ENCODE peak calls at places on chromosomes 2 and 18, in four cellular contexts. S is thyroid gland, T is lower lobe of right lung, V is PC-3. O is an unnamed sample.
A peak's percentile ranks its signal among the peaks of the same experiment; 100 is the strongest.

GRCh38 chr18:8858888-8859511 is 153.6 kb downstream of the MTCL1 start:
- DNase-seq in V (peak; percentile 90), T (no peak), S (no peak), O (no peak)

GRCh38 chr2:109447251-109447661 is 166.5 kb downstream of the SEPTIN10 start:
- DNase-seq in S (no peak), T (no peak), V (no peak), O (peak; percentile 72)

GRCh38 chr18:58529714-58530354 is 99.1 kb downstream of the ALPK2 start:
- DNase-seq in V (peak; percentile 71), T (peak; percentile 66), S (peak; percentile 64), O (peak; percentile 85)

GRCh38 chr18:10892801-10893595 is 256.4 kb downstream of the PIEZO2 start:
- DNase-seq in T (no peak), S (no peak), V (peak; percentile 7), O (no peak)

GRCh38 chr2:233303252-233303651 is 4.4 kb upstream of the SAG start:
- DNase-seq in T (no peak), V (no peak), S (no peak), O (peak; percentile 37)

GRCh38 chr2:164388511-164388910 is 232.8 kb downstream of the GRB14 start:
- DNase-seq in T (no peak), V (peak; percentile 75), S (no peak), O (no peak)

GRCh38 chr2:2826209-2826551 is 495.1 kb upstream of the MYT1L start:
- DNase-seq in T (no peak), S (no peak), V (no peak), O (no peak)

GRCh38 chr2:13572466-13572865 is 855.7 kb downstream of the TRIB2 start:
- DNase-seq in V (peak; percentile 58), T (no peak), S (no peak), O (no peak)

GRCh38 chr2:197915548-197916265 is 111.3 kb downstream of the PLCL1 start:
- DNase-seq in V (no peak), S (no peak), T (no peak), O (no peak)

GRCh38 chr2:7924033-7924762 is 757.7 kb upstream of the ID2 start:
- DNase-seq in T (no peak), S (no peak), V (no peak), O (no peak)

GRCh38 chr2:28080911-28081310 is 190.4 kb downstream of the BABAM2 start:
- DNase-seq in T (no peak), S (no peak), V (peak; percentile 51), O (no peak)

GRCh38 chr2:127024769-127025356 is 82.1 kb downstream of the BIN1 start:
- DNase-seq in T (no peak), S (peak; percentile 55), V (no peak), O (peak; percentile 88)

GRCh38 chr2:113979172-113980128 is 89.6 kb downstream of the ACTR3 start:
- DNase-seq in T (no peak), V (no peak), S (no peak), O (peak; percentile 22)

GRCh38 chr2:86082768-86083167 is 22.9 kb downstream of the POLR1A start:
- DNase-seq in S (no peak), T (no peak), V (no peak), O (no peak)

GRCh38 chr2:171436307-171436706 is 2.3 kb downstream of the DCAF17 start:
- DNase-seq in T (no peak), V (peak; percentile 83), S (no peak), O (no peak)
- H3K4me3 ChIP-seq in T (no peak overlapping the region), V (no peak overlapping the region), S (no peak overlapping the region), O (no peak overlapping the region)

GRCh38 chr18:78790960-78791359 is 188.7 kb upstream of the SALL3 start:
- DNase-seq in V (no peak), T (no peak), S (no peak), O (no peak)

GRCh38 chr18:78792094-78792493 is 187.5 kb upstream of the SALL3 start:
- DNase-seq in V (no peak), S (no peak), T (no peak), O (no peak)

GRCh38 chr18:78793313-78793712 is 186.3 kb upstream of the SALL3 start:
- DNase-seq in V (no peak), T (no peak), S (no peak), O (no peak)

GRCh38 chr18:78794031-78794430 is 185.6 kb upstream of the SALL3 start:
- DNase-seq in V (no peak), S (no peak), T (no peak), O (no peak)

GRCh38 chr18:78792736-78793135 is 186.9 kb upstream of the SALL3 start:
- DNase-seq in S (no peak), V (no peak), T (no peak), O (no peak)
- H3K9me3 ChIP-seq in S (no peaks in the 10 kb centered on the region), V (no peaks in the 10 kb centered on the region), T (no peaks in the 10 kb centered on the region), O (no peaks in the 10 kb centered on the region)

GRCh38 chr2:217510790-217511291 is 492.0 kb downstream of the TNS1 start:
- DNase-seq in V (peak; percentile 88), S (peak; percentile 79), T (no peak), O (peak; percentile 71)
- TF ChIP-seq CTCF in V (peak; percentile 86), S (peak; percentile 63), T (peak; percentile 60), O (peak; percentile 74)

DNA sequence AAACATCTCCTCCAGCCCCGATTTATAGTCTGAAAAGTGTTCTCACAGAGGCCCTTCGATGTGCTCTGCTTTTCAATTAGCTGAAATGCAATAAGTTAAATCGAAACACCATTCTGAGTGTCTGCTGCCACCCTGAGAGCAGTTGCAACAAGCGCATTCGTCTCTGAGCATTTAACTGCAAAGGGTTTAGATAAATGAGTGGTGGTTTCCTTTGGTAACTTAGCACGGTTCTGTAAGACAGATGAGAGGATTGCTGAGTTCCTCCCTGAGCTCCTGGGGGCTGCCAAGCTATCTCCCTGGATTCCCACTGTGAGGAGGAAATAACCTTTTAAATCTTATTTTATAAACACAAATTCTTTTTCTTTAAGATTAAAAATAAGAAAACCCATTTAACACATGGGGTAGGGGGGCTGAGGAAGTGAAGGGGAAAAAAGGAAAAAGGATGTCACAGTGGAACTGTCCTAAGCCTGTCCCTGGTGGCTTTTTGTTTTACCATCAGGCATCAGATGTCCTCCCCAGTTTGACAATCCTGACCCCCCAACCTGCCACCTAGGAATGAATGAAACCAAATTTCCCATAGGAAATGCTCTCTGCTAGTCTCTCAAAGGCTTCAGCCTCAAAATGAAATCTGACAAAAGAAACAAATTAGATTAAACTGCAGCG is 56.4 kb upstream of the CREB1 start:
- DNase-seq in T (no peak), S (peak; percentile 35), V (peak; percentile 86), O (peak; percentile 69)
- H3K4me3 ChIP-seq in T (peak overlapping the region; percentile 12), S (no peak overlapping the region), V (no peak overlapping the region), O (peak overlapping the region; percentile 38)

DNA sequence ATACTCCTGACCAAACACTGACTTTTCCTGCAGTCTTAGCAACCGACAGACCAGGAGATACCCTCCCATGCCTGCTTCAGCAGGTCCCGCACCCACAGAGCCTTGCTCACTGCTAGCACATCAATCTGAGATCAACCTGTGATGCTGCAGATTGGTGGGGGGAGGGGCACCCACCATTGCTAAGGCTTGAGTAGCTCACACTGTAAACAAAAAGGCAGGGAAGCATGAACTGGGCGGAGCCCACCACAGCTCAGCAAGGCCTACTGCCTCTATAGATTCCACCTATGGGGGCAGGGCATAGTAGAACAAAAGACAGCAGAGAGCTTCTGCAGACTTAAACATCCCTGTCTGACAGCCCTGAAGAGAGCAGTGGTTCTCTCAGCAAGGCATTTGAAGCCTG is 109.7 kb downstream of the SP100 start:
- DNase-seq in T (no peak), V (no peak), S (no peak), O (no peak)
- H3K9me3 ChIP-seq in T (peaks cover 30% of the 10 kb centered on the region), V (peaks cover 22% of the 10 kb centered on the region), S (no peaks in the 10 kb centered on the region), O (peaks cover 5% of the 10 kb centered on the region)

DNA sequence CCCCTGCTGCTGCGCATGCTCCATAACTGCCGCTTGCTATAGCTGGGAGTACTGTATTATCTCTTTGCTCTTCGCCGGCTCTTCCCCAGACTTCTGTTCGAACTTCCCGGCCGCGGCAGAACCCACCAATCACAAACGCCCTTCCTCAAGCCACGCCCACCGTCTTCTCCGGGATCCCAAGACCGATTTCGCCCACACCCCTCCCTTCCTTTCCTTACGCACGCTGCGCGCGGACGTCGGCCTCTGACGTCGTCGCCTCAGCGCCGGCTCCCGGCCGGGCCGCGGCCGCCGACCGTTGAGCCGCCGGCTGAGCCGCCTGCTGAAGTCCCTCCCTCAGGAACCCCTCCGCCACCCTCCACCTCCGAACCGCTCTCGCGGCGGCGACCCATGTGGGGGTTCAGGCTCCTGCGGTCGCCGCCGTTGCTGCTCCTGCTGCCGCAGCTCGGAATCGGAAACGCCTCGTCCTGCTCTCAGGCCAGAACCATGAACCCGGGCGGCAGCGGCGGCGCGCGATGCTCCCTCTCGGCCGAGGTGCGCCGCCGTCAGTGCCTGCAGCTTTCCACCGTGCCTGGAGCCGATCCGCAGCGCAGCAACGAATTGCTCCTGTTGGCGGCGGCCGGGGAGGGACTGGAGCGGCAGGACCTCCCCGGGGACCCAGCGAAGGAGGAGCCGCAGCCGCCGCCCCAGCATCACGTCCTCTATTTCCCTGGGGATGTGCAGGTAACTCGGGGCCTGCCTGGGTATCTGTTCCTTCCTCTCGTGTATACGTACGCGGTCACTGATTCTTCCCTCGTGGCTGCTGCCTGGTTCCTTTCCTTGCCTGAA is at the start of gene C2orf69:
- DNase-seq in T (peak; percentile 96), V (peak; percentile 99), S (peak; percentile 96), O (peak; percentile 99)
- TF ChIP-seq CTCF in T (no peak), V (no peak), S (no peak), O (no peak)